ENCODE peak calls at places on chromosomes 11 and 22, in four cellular contexts. M, J, G and X are unnamed samples.

GRCh38 chr22:20486229-20486628 is 9.4 kb downstream of the KLHL22 start:
- DNase-seq in M (no peak), J (no peak), G (no peak), X (no peak)

GRCh38 chr11:15342163-15342562 is 227.4 kb downstream of the INSC start:
- DNase-seq in M (no peak), J (no peak), G (no peak), X (no peak)

GRCh38 chr11:100639140-100639539 is 47.9 kb upstream of the ARHGAP42 start:
- DNase-seq in M (no peak), J (no peak), G (no peak), X (no peak)

GRCh38 chr22:37126882-37127281 is 17.4 kb upstream of the TMPRSS6 start:
- DNase-seq in M (no peak), J (no peak), G (no peak), X (no peak)

GRCh38 chr11:66316849-66317251 is at the start of gene CD248:
- DNase-seq in M (no peak), J (peak; percentile 53), G (no peak), X (no peak)

GRCh38 chr11:35610636-35611035 is 7.6 kb upstream of the FJX1 start:
- DNase-seq in M (no peak), J (no peak), G (no peak), X (no peak)

GRCh38 chr11:132681971-132682370 is 850.3 kb downstream of the OPCML start:
- DNase-seq in M (no peak), J (no peak), G (no peak), X (no peak)

GRCh38 chr11:110172666-110173065 is 79.5 kb downstream of the ZC3H12C start:
- DNase-seq in M (no peak), J (no peak), G (no peak), X (no peak)

GRCh38 chr11:46557684-46558151 is 36.1 kb downstream of the AMBRA1 start:
- DNase-seq in M (no peak), J (no peak), G (no peak), X (no peak)

GRCh38 chr11:19199766-19200165 is 2.0 kb downstream of the CSRP3 start:
- DNase-seq in M (no peak), J (no peak), G (no peak), X (no peak)

GRCh38 chr11:64251986-64252837 is 882 bp downstream of the PLCB3 start:
- DNase-seq in M (no peak), J (no peak), G (no peak), X (no peak)

GRCh38 chr11:117716652-117717440 is 80.2 kb downstream of the DSCAML1 start:
- DNase-seq in M (no peak), J (no peak), G (no peak), X (no peak)

GRCh38 chr11:14713518-14714244 is 70.1 kb downstream of the PDE3B start:
- DNase-seq in M (peak; percentile 56), J (peak; percentile 61), G (no peak), X (no peak)

GRCh38 chr22:41411021-41411851 is 29.5 kb downstream of the TEF start:
- DNase-seq in M (no peak), J (no peak), G (no peak), X (peak; percentile 93)

GRCh38 chr11:16598032-16598431 is 140.4 kb upstream of the C11orf58 start:
- DNase-seq in M (no peak), J (no peak), G (no peak), X (no peak)

GRCh38 chr11:35192347-35192746 is 53.4 kb downstream of the CD44 start:
- DNase-seq in M (no peak), J (no peak), G (no peak), X (peak; percentile 25)

GRCh38 chr22:50051930-50052329 is 6.2 kb downstream of the TTLL8 start:
- DNase-seq in M (no peak), J (no peak), G (no peak), X (no peak)

GRCh38 chr11:19820100-19820499 is 107.5 kb downstream of the NAV2 start:
- DNase-seq in M (no peak), J (no peak), G (no peak), X (no peak)

GRCh38 chr11:103359221-103359620 is 250.0 kb downstream of the DYNC2H1 start:
- DNase-seq in M (no peak), J (no peak), G (no peak), X (no peak)

GRCh38 chr11:112307617-112308016 is 47.0 kb upstream of the PLET1 start:
- DNase-seq in M (no peak), J (no peak), G (no peak), X (no peak)

GRCh38 chr11:133214646-133215045 is 317.7 kb downstream of the OPCML start:
- DNase-seq in M (no peak), J (no peak), G (no peak), X (no peak)

GRCh38 chr22:47192106-47192650 is 429.7 kb downstream of the TBC1D22A start:
- DNase-seq in M (no peak), J (no peak), G (no peak), X (no peak)

GRCh38 chr11:124174001-124174400 is 9.1 kb upstream of the OR10D3 start:
- DNase-seq in M (no peak), J (no peak), G (peak; percentile 77), X (no peak)

GRCh38 chr22:30781271-30781875 is 86.7 kb downstream of the OSBP2 start:
- DNase-seq in M (no peak), J (no peak), G (no peak), X (no peak)

GRCh38 chr22:45999379-45999971 is 22.5 kb upstream of the WNT7B start:
- DNase-seq in M (no peak), J (no peak), G (no peak), X (no peak)

GRCh38 chr22:36873614-36874308 is 13.0 kb downstream of the NCF4 start:
- DNase-seq in M (no peak), J (no peak), G (no peak), X (no peak)

GRCh38 chr11:83087035-83087434 is 15.3 kb upstream of the RAB30 start:
- DNase-seq in M (no peak), J (no peak), G (no peak), X (no peak)

GRCh38 chr11:130979386-130979972 is 63.2 kb upstream of the SNX19 start:
- DNase-seq in M (no peak), J (no peak), G (no peak), X (no peak)

GRCh38 chr22:31348766-31349165 is 2.6 kb upstream of the PATZ1 start:
- DNase-seq in M (no peak), J (no peak), G (no peak), X (no peak)

GRCh38 chr11:27555264-27555663 is 48.7 kb upstream of the LIN7C start:
- DNase-seq in M (no peak), J (no peak), G (no peak), X (no peak)

GRCh38 chr11:71206186-71206585 is 46.2 kb downstream of the SHANK2 start:
- DNase-seq in M (no peak), J (no peak), G (peak; percentile 8), X (no peak)

GRCh38 chr11:27183672-27184457 is 143.2 kb downstream of the BBOX1 start:
- DNase-seq in M (peak; percentile 26), J (peak; percentile 38), G (peak; percentile 60), X (peak; percentile 19)

GRCh38 chr11:57214087-57214395 is 23.0 kb downstream of the APLNR start:
- DNase-seq in M (no peak), J (no peak), G (peak; percentile 29), X (no peak)

GRCh38 chr11:36222755-36223635 is 66.2 kb downstream of the COMMD9 start:
- DNase-seq in M (no peak), J (no peak), G (no peak), X (no peak)

GRCh38 chr11:24457985-24458384 is 38.9 kb upstream of the LUZP2 start:
- DNase-seq in M (no peak), J (no peak), G (no peak), X (no peak)

GRCh38 chr11:108278954-108279353 is 56.1 kb downstream of the ATM start:
- DNase-seq in M (no peak), J (no peak), G (no peak), X (no peak)
- H3K36me3 ChIP-seq in M (peaks cover 15% of the 10 kb centered on the region), J (peaks cover 65% of the 10 kb centered on the region), G (no peaks in the 10 kb centered on the region), X (peaks cover 46% of the 10 kb centered on the region)

DNA sequence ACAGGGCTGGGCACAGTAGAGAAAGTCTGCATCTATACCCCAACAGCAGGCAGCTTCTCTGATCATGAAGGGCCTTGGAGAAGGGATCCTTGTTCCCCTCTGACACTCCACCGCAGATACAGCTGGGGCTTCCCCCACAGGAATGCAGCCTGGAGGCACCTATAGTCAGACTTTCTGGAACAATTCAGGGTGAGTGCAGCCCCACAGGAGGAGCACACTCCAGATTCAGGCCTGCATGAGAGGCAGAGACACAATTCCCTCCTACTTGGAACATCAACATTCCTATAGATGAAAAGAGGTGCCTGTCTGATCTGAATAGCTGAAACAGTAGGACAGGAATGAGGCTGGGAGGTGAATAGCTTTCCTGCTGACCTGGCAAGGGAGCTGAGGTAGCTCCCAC is 1298.0 kb upstream of the CNTN5 start:
- DNase-seq in M (no peak), J (no peak), G (no peak), X (no peak)
- H3K27ac ChIP-seq in M (no peak overlapping the region), J (no peak overlapping the region), G (no peak overlapping the region), X (no peak overlapping the region)

DNA sequence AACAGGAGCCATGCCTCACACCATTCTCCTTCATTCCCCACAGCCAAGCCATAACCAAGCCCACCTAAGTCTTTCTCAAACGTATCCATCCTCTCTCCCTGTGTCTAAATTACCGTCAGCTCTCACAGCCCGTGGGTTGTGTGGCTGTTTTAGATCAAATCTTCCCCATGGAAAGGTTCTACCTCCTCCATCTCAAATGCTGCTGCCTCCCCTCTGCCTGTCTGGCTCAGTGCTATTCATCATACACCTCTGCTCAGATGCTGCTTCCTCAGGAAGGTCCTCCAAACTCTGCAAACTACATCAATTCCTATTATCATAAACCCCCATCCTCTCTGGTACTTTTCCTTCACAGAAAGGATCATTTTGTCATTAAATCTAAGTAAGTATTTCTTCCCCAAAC is 15.1 kb downstream of the NFRKB start:
- DNase-seq in M (no peak), J (no peak), G (no peak), X (no peak)
- H3K36me3 ChIP-seq in M (peaks cover 26% of the 10 kb centered on the region), J (peaks cover 71% of the 10 kb centered on the region), G (peaks cover 67% of the 10 kb centered on the region), X (peaks cover 99% of the 10 kb centered on the region)

GRCh38 chr11:65300621-65301290 is 13.9 kb upstream of the CDC42EP2 start:
- DNase-seq in M (no peak), J (no peak), G (no peak), X (no peak)

GRCh38 chr11:65297026-65297667 is 17.5 kb upstream of the CDC42EP2 start:
- DNase-seq in M (no peak), J (no peak), G (no peak), X (no peak)

GRCh38 chr11:65298655-65299179 is 15.9 kb upstream of the CDC42EP2 start:
- DNase-seq in M (no peak), J (no peak), G (no peak), X (no peak)

GRCh38 chr11:65295571-65296338 is 18.9 kb upstream of the CDC42EP2 start:
- DNase-seq in M (no peak), J (no peak), G (no peak), X (no peak)

GRCh38 chr11:65298131-65298535 is 16.5 kb upstream of the CDC42EP2 start:
- DNase-seq in M (no peak), J (no peak), G (no peak), X (peak; percentile 74)
- H3K27ac ChIP-seq in M (no peak overlapping the region), J (no peak overlapping the region), G (no peak overlapping the region), X (peak overlapping the region; percentile 75)

DNA sequence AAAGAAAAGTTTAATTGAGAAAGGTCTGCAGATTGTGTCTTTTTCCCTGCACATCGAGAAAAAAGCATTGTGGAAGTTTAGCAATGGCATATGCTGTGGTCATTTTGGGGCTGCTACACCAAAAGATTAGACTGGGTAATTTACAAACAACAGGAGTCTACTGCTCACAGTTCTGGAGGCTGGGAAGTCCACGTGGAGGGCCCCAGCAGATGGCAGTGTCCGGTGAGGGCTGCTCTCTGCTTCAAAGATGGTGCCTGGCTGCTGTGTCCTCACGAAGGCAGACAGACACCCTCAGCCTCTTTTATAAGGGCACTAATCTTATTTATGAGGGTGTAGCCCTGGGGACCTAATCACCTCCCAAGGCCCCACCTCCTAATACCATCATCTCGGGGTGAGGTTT is 21.1 kb downstream of the PHF21B start:
- DNase-seq in M (no peak), J (no peak), G (no peak), X (no peak)
- H3K36me3 ChIP-seq in M (no peaks in the 10 kb centered on the region), J (no peaks in the 10 kb centered on the region), G (peaks cover 34% of the 10 kb centered on the region), X (no peaks in the 10 kb centered on the region)